ENCODE peak calls at places on chromosomes 4 and X, in seven cellular contexts. T is pancreas, C is tibial nerve, X is fibroblast of mammary gland, G is H9, W is bronchial epithelial cell, I is nephron progenitor cell. V is an unnamed sample.

GRCh38 chrX:116417968-116418367 is 18.4 kb upstream of the SLC6A14 start:
- DNase-seq in W (peak), G (no peak), T (no peak), X (no peak), C (no peak), I (no peak), V (no peak)

GRCh38 chrX:103615781-103616180 is 8.0 kb downstream of the TCEAL3 start:
- DNase-seq in G (no peak), I (no peak), X (peak), T (no peak), C (no peak), W (no peak), V (no peak)

GRCh38 chr4:1612278-1613098 is 71.6 kb downstream of the FAM53A start:
- DNase-seq in T (peak), G (no peak), X (no peak), C (no peak), W (no peak), I (no peak), V (no peak)

GRCh38 chr4:153465922-153466636 is at the start of gene TMEM131L:
- DNase-seq in G (peak), C (peak), I (peak), T (peak), W (no peak), X (peak), V (peak)

GRCh38 chr4:51830146-51830545 is 12.8 kb upstream of the DCUN1D4 start:
- DNase-seq in X (no peak), T (no peak), I (no peak), G (no peak), W (no peak), C (no peak), V (no peak)

GRCh38 chr4:37885496-37885895 is 5.4 kb upstream of the TBC1D1 start:
- DNase-seq in X (no peak), C (no peak), T (no peak), G (no peak), W (no peak), I (no peak), V (no peak)

GRCh38 chr4:39375478-39375877 is 9.3 kb upstream of the RFC1 start:
- DNase-seq in G (no peak), T (no peak), X (no peak), I (no peak), W (no peak), C (no peak), V (no peak)

GRCh38 chr4:83241132-83241531 is 43.5 kb downstream of the COQ2 start:
- DNase-seq in C (no peak), X (no peak), T (no peak), W (no peak), I (no peak), G (no peak), V (no peak)

GRCh38 chr4:145279122-145279960 is 99.0 kb upstream of the OTUD4 start:
- DNase-seq in W (peak), X (peak), T (no peak), C (no peak), I (no peak), G (no peak), V (no peak)

GRCh38 chr4:13067077-13067476 is 417.1 kb downstream of the RAB28 start:
- DNase-seq in I (no peak), G (no peak), T (no peak), X (no peak), W (no peak), C (no peak), V (no peak)

GRCh38 chr4:169103966-169104412 is 93.9 kb upstream of the CBR4 start:
- DNase-seq in I (no peak), G (peak), W (peak), C (no peak), X (no peak), T (no peak), V (no peak)

GRCh38 chr4:166017804-166018203 is 144.8 kb downstream of the TLL1 start:
- DNase-seq in G (no peak), I (no peak), C (no peak), X (no peak), T (no peak), W (peak), V (no peak)

GRCh38 chrX:153768311-153769157 is 4.5 kb downstream of the PLXNB3 start:
- DNase-seq in X (no peak), T (peak), G (peak), W (no peak), I (no peak), C (no peak), V (peak)

GRCh38 chrX:87299563-87300160 is 217.9 kb upstream of the KLHL4 start:
- DNase-seq in X (peak), T (no peak), C (no peak), I (peak), W (peak), G (no peak), V (peak)

GRCh38 chr4:848307-848691 is 22.4 kb upstream of the CPLX1 start:
- DNase-seq in T (no peak), C (no peak), G (no peak), W (no peak), I (no peak), X (no peak), V (no peak)

GRCh38 chrX:148417934-148418333 is 82.5 kb upstream of the AFF2 start:
- DNase-seq in T (no peak), G (no peak), C (no peak), X (peak), W (peak), I (no peak), V (no peak)

GRCh38 chrX:120840826-120841225 is 34.8 kb downstream of the CT47B1 start:
- DNase-seq in W (peak), I (no peak), X (peak), G (no peak), T (no peak), C (no peak), V (no peak)

GRCh38 chrX:37745835-37746234 is 34.0 kb upstream of the CYBB start:
- DNase-seq in I (no peak), G (no peak), W (no peak), X (no peak), C (no peak), T (no peak), V (no peak)

GRCh38 chr4:605702-606425 is 19.5 kb upstream of the PDE6B start:
- DNase-seq in W (no peak), I (no peak), G (no peak), T (no peak), X (no peak), C (no peak), V (no peak)

GRCh38 chr4:81369898-81370297 is 101.8 kb downstream of the RASGEF1B start:
- DNase-seq in I (no peak), C (no peak), X (no peak), G (no peak), T (no peak), W (no peak), V (no peak)

GRCh38 chrX:149504226-149504914 is 736 bp downstream of the IDS start:
- DNase-seq in I (peak), T (no peak), W (no peak), G (peak), C (no peak), X (peak), V (peak)

GRCh38 chrX:113009837-113010236 is 169.2 kb upstream of the AMOT start:
- DNase-seq in C (no peak), I (no peak), T (no peak), G (no peak), X (no peak), W (no peak), V (no peak)

GRCh38 chrX:106168107-106168506 is at the start of gene PWWP3B:
- DNase-seq in W (peak), I (peak), G (peak), T (peak), C (peak), X (peak), V (no peak)

GRCh38 chrX:47523297-47523696 is 37.7 kb upstream of the ARAF start:
- DNase-seq in C (peak), W (peak), T (peak), G (peak), I (peak), X (peak), V (peak)
- TF ChIP-seq CTCF in C (peak), W (peak), T (peak), G (peak), I (peak), X (peak), V (peak)

DNA sequence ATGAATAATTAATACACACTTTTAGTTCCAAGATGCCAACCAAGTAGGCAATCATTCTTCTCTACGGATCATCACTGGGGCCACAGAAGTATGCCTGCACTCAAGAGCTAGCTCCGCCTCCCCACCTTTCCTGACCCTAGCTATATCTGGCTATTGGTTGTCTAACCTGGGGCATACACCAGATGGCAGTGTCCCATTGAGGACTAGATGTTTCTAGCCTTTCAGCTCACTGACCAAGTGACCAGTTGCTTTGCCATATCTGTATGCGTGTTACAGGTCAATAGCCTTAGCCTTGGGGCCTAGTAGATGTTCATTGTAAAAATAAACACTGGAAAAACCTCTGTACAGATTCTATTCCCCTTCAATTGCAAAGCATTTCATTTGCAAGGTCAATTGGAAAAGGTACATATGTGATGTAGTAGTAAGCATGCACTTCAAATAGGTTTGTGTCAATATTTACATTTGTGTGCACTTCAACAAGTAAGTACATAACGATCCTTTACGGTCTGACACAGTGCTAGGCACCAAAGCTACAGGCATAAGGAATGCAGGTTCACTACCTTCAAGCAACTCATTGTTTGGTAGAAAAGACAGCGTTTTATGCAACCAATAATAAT is 521.7 kb downstream of the PPARGC1A start:
- DNase-seq in G (peak), C (no peak), T (no peak), I (peak), W (peak), X (no peak), V (no peak)
- TF ChIP-seq CTCF in G (peak), C (no peak), T (no peak), I (peak), W (peak), X (no peak), V (no peak)

GRCh38 chr4:32776435-32777203 is 2056.4 kb downstream of the PCDH7 start:
- DNase-seq in C (no peak), W (no peak), G (no peak), I (no peak), X (no peak), T (no peak), V (no peak)

GRCh38 chr4:32778025-32778424 is 2057.9 kb downstream of the PCDH7 start:
- DNase-seq in I (no peak), T (no peak), X (no peak), C (no peak), G (no peak), W (peak), V (no peak)

GRCh38 chr4:32778938-32779337 is 2058.8 kb downstream of the PCDH7 start:
- DNase-seq in I (no peak), C (no peak), T (no peak), X (no peak), G (no peak), W (no peak), V (no peak)

GRCh38 chr4:32775049-32775448 is 2054.9 kb downstream of the PCDH7 start:
- DNase-seq in G (peak), C (no peak), T (no peak), I (no peak), W (peak), X (peak), V (no peak)
- TF ChIP-seq CTCF in G (peak), C (no peak), T (no peak), I (peak), W (peak), X (peak), V (no peak)

GRCh38 chrX:155263854-155264628 is at the start of gene RAB39B:
- DNase-seq in W (peak), T (peak), G (peak), I (peak), C (peak), X (peak), V (peak)
- TF ChIP-seq CTCF in W (no peak), T (no peak), G (no peak), I (no peak), C (no peak), X (no peak), V (peak)

DNA sequence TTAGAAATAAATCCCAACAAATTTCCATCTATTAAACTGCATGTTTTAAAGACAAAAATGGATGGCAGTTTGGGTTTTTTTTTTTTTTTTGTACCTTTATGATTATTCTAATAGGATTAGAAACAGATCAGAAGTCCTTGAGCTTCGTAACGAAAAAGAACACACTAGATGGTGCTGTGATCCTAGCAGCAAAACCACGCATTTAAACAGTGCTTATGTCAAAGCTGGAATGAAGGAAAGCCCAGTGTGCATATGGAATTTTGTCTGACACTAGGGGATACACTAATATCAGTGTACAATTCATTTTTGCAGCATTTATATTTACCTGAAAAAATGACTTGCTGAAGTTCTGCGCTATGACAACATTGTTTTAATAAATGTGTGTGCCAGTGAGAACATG is 229.1 kb downstream of the VEGFC start:
- DNase-seq in G (no peak), T (no peak), C (no peak), X (peak), I (no peak), W (peak), V (no peak)
- TF ChIP-seq CTCF in G (no peak), T (no peak), C (no peak), X (peak), I (no peak), W (no peak), V (no peak)

GRCh38 chrX:101803451-101803850 is 128.4 kb downstream of the ZMAT1 start:
- DNase-seq in G (no peak), W (peak), C (no peak), I (no peak), T (no peak), X (peak), V (no peak)
- TF ChIP-seq CTCF in G (peak), W (peak), C (peak), I (peak), T (peak), X (peak), V (no peak)

DNA sequence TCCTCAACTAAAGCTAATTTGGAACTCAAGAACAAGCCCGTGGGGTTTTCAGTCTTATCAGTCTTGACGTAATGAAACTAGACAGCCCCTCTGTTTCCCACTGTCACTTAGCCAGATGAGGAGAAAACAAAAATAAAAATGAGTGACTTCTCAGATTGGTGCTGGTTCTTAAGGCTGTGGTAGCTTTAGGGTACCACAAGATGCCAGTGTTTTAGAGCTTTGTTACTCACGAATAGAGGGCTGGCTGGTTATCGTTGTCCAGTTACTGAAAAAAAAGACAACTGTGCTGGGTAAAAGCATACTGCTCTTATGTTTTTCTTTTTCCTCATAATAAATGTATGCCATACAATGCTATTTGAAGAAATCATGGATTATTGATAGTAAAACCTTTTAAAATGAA is 796.7 kb downstream of the RAPGEF2 start:
- DNase-seq in W (no peak), X (no peak), C (no peak), I (no peak), T (no peak), G (no peak), V (no peak)
- TF ChIP-seq CTCF in W (no peak), X (no peak), C (no peak), I (no peak), T (no peak), G (peak), V (no peak)

GRCh38 chr4:56127698-56128097 is 179.0 kb downstream of the CEP135 start:
- DNase-seq in C (no peak), T (no peak), W (no peak), I (no peak), G (no peak), X (no peak), V (no peak)

GRCh38 chr4:56132835-56133234 is 184.1 kb downstream of the CEP135 start:
- DNase-seq in I (no peak), X (no peak), C (no peak), T (no peak), G (no peak), W (no peak), V (no peak)

GRCh38 chr4:56130609-56131150 is 181.9 kb downstream of the CEP135 start:
- DNase-seq in G (no peak), T (no peak), C (no peak), I (no peak), W (peak), X (peak), V (no peak)

GRCh38 chr4:56128231-56128630 is 179.5 kb downstream of the CEP135 start:
- DNase-seq in W (peak), T (no peak), C (no peak), I (no peak), X (peak), G (no peak), V (no peak)

DNA sequence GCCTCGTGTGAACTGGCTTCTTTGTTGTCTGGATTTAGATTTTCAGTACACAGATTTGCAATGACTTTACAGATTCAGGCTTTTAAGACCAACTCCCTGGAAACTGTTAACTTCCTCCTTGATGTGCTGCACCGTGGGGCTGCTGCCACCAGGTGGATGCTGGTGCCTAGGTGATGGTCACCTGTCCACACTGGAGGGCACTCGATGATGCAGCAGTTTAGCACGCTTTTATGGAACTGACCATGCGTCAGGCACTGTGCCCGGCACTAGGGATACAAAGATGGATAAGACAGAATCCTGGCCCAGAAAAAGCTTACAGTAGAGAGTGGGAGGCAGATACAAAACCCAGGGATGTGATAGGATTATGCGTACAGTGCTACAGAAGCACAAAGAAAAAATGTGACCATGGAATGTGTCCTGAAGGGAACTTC is 180.7 kb downstream of the CEP135 start:
- DNase-seq in X (no peak), T (no peak), W (no peak), G (peak), I (no peak), C (no peak), V (peak)
- TF ChIP-seq CTCF in X (peak), T (no peak), W (peak), G (peak), I (peak), C (no peak), V (no peak)

GRCh38 chrX:19889582-19890342 is 2.4 kb upstream of the SH3KBP1 start:
- DNase-seq in G (no peak), T (no peak), W (peak), X (peak), I (no peak), C (no peak), V (peak)
- TF ChIP-seq CTCF in G (peak), T (no peak), W (peak), X (no peak), I (no peak), C (no peak), V (no peak)